ENCODE peak calls at places on chromosomes 11 and 22, in ten cellular contexts. U is HEK293T, J is SK-MEL-5, Y is stromal cell of bone marrow, I is neural crest cell, X is myocyte, Q is fibroblast of the aortic adventitia, G is MCF 10A, Z is GF-D8, C is activated gamma-delta T cell treated with Interleukin-2 at 50 U/mL for 16 hours. O is an unnamed sample.

GRCh38 chr11:70498171-70498571 is 99.8 kb downstream of the CTTN start:
- DNase-seq in U (no peak), J (no peak), Y (no peak), I (no peak), X (no peak), Q (no peak), G (no peak), Z (no peak), C (no peak), O (no peak)

GRCh38 chr22:37336474-37337028 is 54.2 kb downstream of the CYTH4 start:
- DNase-seq in U (no peak), J (no peak), Y (no peak), I (no peak), X (no peak), Q (no peak), G (no peak), Z (no peak), C (no peak), O (no peak)

GRCh38 chr11:132439711-132440300 is 1069.4 kb downstream of the NTM start:
- DNase-seq in U (no peak), J (no peak), Y (no peak), I (no peak), X (no peak), Q (no peak), G (no peak), Z (no peak), C (no peak), O (no peak)

GRCh38 chr11:122517403-122518379 is 137.8 kb upstream of the UBASH3B start:
- DNase-seq in U (no peak), J (no peak), Y (no peak), I (no peak), X (no peak), Q (peak; percentile 46), G (no peak), Z (no peak), C (no peak), O (peak; percentile 40)

GRCh38 chr22:49725516-49725915 is 102.2 kb downstream of the BRD1 start:
- DNase-seq in U (no peak), J (no peak), Y (no peak), I (no peak), X (no peak), Q (no peak), G (no peak), Z (no peak), C (no peak), O (no peak)

GRCh38 chr11:64720167-64720566 is 2.8 kb downstream of the NRXN2 start:
- DNase-seq in U (no peak), J (no peak), Y (no peak), I (no peak), X (no peak), Q (no peak), G (no peak), Z (no peak), C (no peak), O (no peak)

GRCh38 chr11:8167796-8168195 is 1.0 kb downstream of the RIC3 start:
- DNase-seq in U (no peak), J (peak; percentile 16), Y (no peak), I (no peak), X (peak; percentile 12), Q (peak; percentile 7), G (no peak), Z (no peak), C (no peak), O (no peak)

GRCh38 chr11:88831303-88831890 is 234.4 kb downstream of the GRM5 start:
- DNase-seq in U (no peak), J (no peak), Y (no peak), I (no peak), X (no peak), Q (no peak), G (no peak), Z (no peak), C (no peak), O (no peak)

GRCh38 chr11:75078233-75078632 is 18.4 kb downstream of the OR2AT4 start:
- DNase-seq in U (no peak), J (peak; percentile 16), Y (no peak), I (no peak), X (peak; percentile 2), Q (no peak), G (peak; percentile 30), Z (no peak), C (no peak), O (no peak)

GRCh38 chr11:92211576-92212167 is 12.9 kb upstream of the FAT3 start:
- DNase-seq in U (peak; percentile 55), J (peak; percentile 16), Y (no peak), I (peak; percentile 26), X (peak; percentile 74), Q (no peak), G (peak; percentile 33), Z (no peak), C (no peak), O (no peak)

GRCh38 chr22:26086359-26086758 is 82.9 kb upstream of the SEZ6L start:
- DNase-seq in U (no peak), J (peak; percentile 28), Y (no peak), I (no peak), X (peak; percentile 10), Q (no peak), G (no peak), Z (no peak), C (no peak), O (no peak)

GRCh38 chr22:50261615-50262459 is at the start of gene MAPK12:
- DNase-seq in U (peak; percentile 61), J (no peak), Y (no peak), I (no peak), X (peak; percentile 40), Q (no peak), G (no peak), Z (no peak), C (no peak), O (no peak)

GRCh38 chr22:39534591-39535301 is 2.2 kb upstream of the RPS19BP1 start:
- DNase-seq in U (peak; percentile 90), J (peak; percentile 75), Y (peak; percentile 18), I (peak; percentile 99), X (peak; percentile 76), Q (peak; percentile 63), G (peak; percentile 70), Z (no peak), C (peak; percentile 82), O (no peak)

GRCh38 chr11:68904458-68904847 is 762 bp downstream of the IGHMBP2 start:
- DNase-seq in U (no peak), J (peak; percentile 42), Y (no peak), I (no peak), X (peak; percentile 28), Q (peak; percentile 22), G (no peak), Z (no peak), C (no peak), O (no peak)

GRCh38 chr22:38832005-38832978 is 11.5 kb downstream of the NPTXR start:
- DNase-seq in U (no peak), J (no peak), Y (no peak), I (no peak), X (no peak), Q (no peak), G (no peak), Z (no peak), C (no peak), O (no peak)

GRCh38 chr11:27084407-27084985 is 43.9 kb downstream of the BBOX1 start:
- DNase-seq in U (no peak), J (no peak), Y (no peak), I (no peak), X (no peak), Q (no peak), G (no peak), Z (no peak), C (no peak), O (no peak)

GRCh38 chr22:33684059-33684458 is 236.2 kb downstream of the LARGE1 start:
- DNase-seq in U (no peak), J (no peak), Y (no peak), I (no peak), X (no peak), Q (no peak), G (no peak), Z (no peak), C (no peak), O (no peak)